ENCODE peak calls at places on chromosomes 4 and X, in nine cellular contexts. Z, C, L, G, K, W, R, B and V are unnamed samples.

GRCh38 chr4:107666134-107666533 is 53.9 kb downstream of the PAPSS1 start:
- DNase-seq in Z (peak; percentile 33), C (no peak), L (no peak), G (no peak), K (no peak), W (no peak), R (no peak), B (no peak), V (no peak)

GRCh38 chr4:146245246-146245645 is 30.9 kb downstream of the REELD1 start:
- DNase-seq in Z (no peak), C (no peak), L (no peak), G (no peak), K (no peak), W (no peak), R (no peak), B (peak; percentile 46), V (no peak)

GRCh38 chr4:4855293-4856070 is 4.0 kb upstream of the MSX1 start:
- DNase-seq in Z (no peak), C (no peak), L (no peak), G (no peak), K (no peak), W (no peak), R (no peak), B (no peak), V (no peak)

GRCh38 chrX:45716747-45717146 is 516.1 kb upstream of the DIPK2B start:
- DNase-seq in Z (no peak), C (no peak), L (no peak), G (no peak), K (no peak), W (no peak), R (no peak), B (no peak), V (no peak)

GRCh38 chr4:106201373-106201772 is 114.6 kb downstream of the TBCK start:
- DNase-seq in Z (peak; percentile 6), C (no peak), L (no peak), G (no peak), K (no peak), W (no peak), R (no peak), B (no peak), V (no peak)

GRCh38 chrX:41558531-41558930 is 111.4 kb downstream of the NYX start:
- DNase-seq in Z (peak; percentile 36), C (no peak), L (no peak), G (no peak), K (no peak), W (no peak), R (no peak), B (no peak), V (no peak)

GRCh38 chr4:168496834-168497233 is at the start of gene PALLD:
- DNase-seq in Z (peak; percentile 14), C (no peak), L (no peak), G (no peak), K (no peak), W (no peak), R (no peak), B (peak; percentile 30), V (no peak)

GRCh38 chr4:103718993-103719319 is 829 bp downstream of the TACR3 start:
- DNase-seq in Z (no peak), C (no peak), L (no peak), G (no peak), K (no peak), W (no peak), R (peak; percentile 39), B (no peak), V (no peak)

GRCh38 chrX:46710425-46710824 is 48.5 kb downstream of the SLC9A7 start:
- DNase-seq in Z (no peak), C (no peak), L (no peak), G (no peak), K (no peak), W (no peak), R (no peak), B (no peak), V (no peak)